ENCODE peak calls at places on chromosomes 7 and 10, in eight cellular contexts. D, X, I, W, G, L, M and U are unnamed samples.

GRCh38 chr7:157667731-157668130 is 330.9 kb downstream of the DNAJB6 start:
- DNase-seq in D (no peak), L (no peak), W (no peak), X (no peak), M (no peak), G (peak; percentile 49), I (no peak), U (no peak)

GRCh38 chr7:27129729-27130539 is 623 bp downstream of the HOXA4 start:
- DNase-seq in X (no peak), L (no peak), M (peak; percentile 72), I (no peak), D (peak; percentile 53), G (peak; percentile 65), W (no peak), U (no peak)

GRCh38 chr10:95475827-95476481 is 85.2 kb downstream of the SORBS1 start:
- DNase-seq in D (peak; percentile 76), X (no peak), G (no peak), I (no peak), M (peak; percentile 85), L (no peak), W (no peak), U (no peak)

GRCh38 chr7:18648849-18649758 is 153.6 kb downstream of the HDAC9 start:
- DNase-seq in G (no peak), L (no peak), W (no peak), X (no peak), I (no peak), D (no peak), M (no peak), U (no peak)

GRCh38 chr7:74233655-74234280 is 20.4 kb downstream of the RFC2 start:
- DNase-seq in I (no peak), D (peak; percentile 71), G (no peak), X (no peak), W (no peak), M (no peak), L (no peak), U (peak; percentile 87)

GRCh38 chr7:23443974-23444373 is 26.3 kb downstream of the IGF2BP3 start:
- DNase-seq in I (no peak), X (no peak), D (no peak), L (no peak), W (no peak), M (no peak), G (no peak), U (no peak)

GRCh38 chr7:636396-636795 is 90.1 kb upstream of the DNAAF5 start:
- DNase-seq in I (no peak), G (peak; percentile 64), X (peak; percentile 52), L (no peak), W (no peak), M (no peak), D (no peak), U (no peak)

GRCh38 chr7:1086588-1087461 is 1.1 kb upstream of the GPER1 start:
- DNase-seq in I (peak; percentile 94), D (peak; percentile 83), G (peak; percentile 85), X (peak; percentile 55), L (peak; percentile 81), M (peak; percentile 91), W (peak; percentile 77), U (no peak)

GRCh38 chr10:1561731-1562337 is 175.5 kb downstream of the ADARB2 start:
- DNase-seq in L (no peak), D (no peak), G (no peak), X (no peak), I (no peak), W (no peak), M (peak; percentile 28), U (no peak)

GRCh38 chr7:123916240-123916724 is 8.8 kb upstream of the SPAM1 start:
- DNase-seq in G (no peak), W (no peak), L (no peak), D (peak; percentile 57), X (no peak), I (peak; percentile 47), M (peak; percentile 57), U (no peak)

GRCh38 chr10:48751730-48752129 is 67.1 kb downstream of the WDFY4 start:
- DNase-seq in G (no peak), X (no peak), I (no peak), D (no peak), M (no peak), L (no peak), W (peak; percentile 38), U (no peak)

GRCh38 chr10:88395677-88396076 is 187.4 kb downstream of the RNLS start:
- DNase-seq in D (no peak), I (no peak), L (no peak), M (no peak), X (no peak), W (no peak), G (no peak), U (no peak)

GRCh38 chr7:13800694-13801448 is 188.6 kb downstream of the ETV1 start:
- DNase-seq in G (no peak), I (no peak), M (no peak), D (no peak), W (no peak), X (no peak), L (no peak), U (peak; percentile 71)

GRCh38 chr10:110725809-110726641 is 81.9 kb downstream of the RBM20 start:
- DNase-seq in X (no peak), G (no peak), M (no peak), W (no peak), I (no peak), L (peak; percentile 34), D (peak; percentile 30), U (no peak)

GRCh38 chr7:83410989-83411591 is 237.8 kb downstream of the SEMA3E start:
- DNase-seq in W (no peak), D (peak; percentile 72), X (no peak), M (no peak), I (peak; percentile 38), G (no peak), L (no peak), U (peak; percentile 15)

GRCh38 chr10:117166420-117167345 is 28.6 kb upstream of the VAX1 start:
- DNase-seq in L (no peak), G (no peak), X (no peak), W (no peak), M (no peak), I (no peak), D (peak; percentile 32), U (no peak)

GRCh38 chr7:117061751-117062150 is 108.5 kb downstream of the ST7 start:
- DNase-seq in L (no peak), X (no peak), M (no peak), W (no peak), G (no peak), I (no peak), D (no peak), U (no peak)

GRCh38 chr10:5775705-5776104 is 37.5 kb downstream of the GDI2 start:
- DNase-seq in D (no peak), L (peak; percentile 34), G (peak; percentile 68), W (no peak), I (no peak), M (peak; percentile 85), X (no peak), U (no peak)

GRCh38 chr10:85542149-85542548 is 824.4 kb downstream of the GRID1 start:
- DNase-seq in I (no peak), D (peak; percentile 72), M (no peak), X (no peak), W (no peak), L (no peak), G (no peak), U (no peak)

GRCh38 chr10:102564209-102564834 is 60.5 kb downstream of the SUFU start:
- DNase-seq in X (no peak), W (no peak), M (peak; percentile 31), D (no peak), L (no peak), G (peak; percentile 23), I (no peak), U (no peak)

GRCh38 chr7:132189881-132190280 is 386.4 kb downstream of the PLXNA4 start:
- DNase-seq in W (no peak), X (no peak), L (no peak), I (no peak), D (no peak), M (no peak), G (no peak), U (no peak)

GRCh38 chr10:101775273-101776131 is at the start of gene FGF8:
- DNase-seq in M (peak; percentile 33), I (no peak), G (peak; percentile 51), W (no peak), X (no peak), D (no peak), L (no peak), U (no peak)

GRCh38 chr10:130921461-130921860 is 390.1 kb downstream of the TCERG1L start:
- DNase-seq in L (no peak), X (no peak), G (no peak), M (no peak), D (no peak), W (peak; percentile 46), I (no peak), U (no peak)

GRCh38 chr7:71710442-71710841 is 578.5 kb downstream of the GALNT17 start:
- DNase-seq in X (no peak), I (no peak), W (no peak), L (no peak), D (no peak), G (no peak), M (no peak), U (no peak)
- TF ChIP-seq CTCF in X (no peak), I (no peak), W (no peak), L (no peak), D (no peak), G (no peak), M (no peak), U (no peak)

GRCh38 chr7:43531700-43532099 is 51.2 kb upstream of the STK17A start:
- DNase-seq in D (no peak), W (no peak), I (peak; percentile 87), X (no peak), M (no peak), L (peak; percentile 25), G (no peak), U (no peak)
- H3K4me3 ChIP-seq in D (no peak overlapping the region), W (no peak overlapping the region), I (no peak overlapping the region), X (no peak overlapping the region), M (no peak overlapping the region), L (no peak overlapping the region), G (no peak overlapping the region), U (no peak overlapping the region)

GRCh38 chr10:123995082-123995460 is 98.3 kb downstream of the CHST15 start:
- DNase-seq in G (peak; percentile 59), I (peak; percentile 37), M (peak; percentile 49), D (no peak), W (peak; percentile 59), X (no peak), L (no peak), U (no peak)
- H3K27ac ChIP-seq in G (no peak overlapping the region), I (no peak overlapping the region), M (peak overlapping the region; percentile 55), D (peak overlapping the region; percentile 11), W (no peak overlapping the region), X (no peak overlapping the region), L (no peak overlapping the region), U (peak overlapping the region; percentile 93)

GRCh38 chr7:64639267-64640001 is 26.5 kb upstream of the ZNF107 start:
- DNase-seq in X (no peak), G (no peak), M (peak; percentile 45), W (no peak), L (no peak), I (no peak), D (no peak), U (no peak)
- TF ChIP-seq CTCF in X (no peak), G (no peak), M (no peak), W (no peak), L (no peak), I (no peak), D (no peak), U (no peak)

GRCh38 chr10:32039745-32040144 is 16.5 kb downstream of the KIF5B start:
- DNase-seq in W (no peak), I (no peak), D (no peak), X (no peak), L (no peak), M (no peak), G (no peak), U (no peak)
- H3K4me3 ChIP-seq in W (no peak overlapping the region), I (no peak overlapping the region), D (no peak overlapping the region), X (no peak overlapping the region), L (no peak overlapping the region), M (no peak overlapping the region), G (no peak overlapping the region), U (no peak overlapping the region)

GRCh38 chr10:22633106-22633505 is 81.3 kb downstream of the PIP4K2A start:
- DNase-seq in W (no peak), D (no peak), L (no peak), X (no peak), I (no peak), M (no peak), G (no peak), U (no peak)
- H3K27ac ChIP-seq in W (no peak overlapping the region), D (peak overlapping the region; percentile 49), L (no peak overlapping the region), X (peak overlapping the region; percentile 91), I (no peak overlapping the region), M (peak overlapping the region; percentile 72), G (peak overlapping the region; percentile 38), U (no peak overlapping the region)